ENCODE peak calls at places on chromosomes 7 and 10, in nine cellular contexts. One of them, this sample, is unnamed.

GRCh38 chr10:88411772-88412349 is 171.3 kb downstream of the RNLS start:
- DNase-seq in progenitor cell of endocrine pancreas: no peak
- DNase-seq in dorsolateral prefrontal cortex: no peak
- DNase-seq in activated T-cell treated with anti-CD3 and anti-CD28 coated beads for 1 hour: no peak
- DNase-seq in A549: no peak
- DNase-seq in amniotic stem cell: no peak
- DNase-seq in spleen: no peak
- DNase-seq in neural crest cell: no peak
- DNase-seq in HFFc6: no peak
- DNase-seq in this sample: no peak

GRCh38 chr10:116183733-116184447 is 89.1 kb downstream of the GFRA1 start:
- DNase-seq in progenitor cell of endocrine pancreas: peak; percentile 19
- DNase-seq in dorsolateral prefrontal cortex: no peak
- DNase-seq in activated T-cell treated with anti-CD3 and anti-CD28 coated beads for 1 hour: no peak
- DNase-seq in A549: no peak
- DNase-seq in amniotic stem cell: no peak
- DNase-seq in spleen: no peak
- DNase-seq in neural crest cell: no peak
- DNase-seq in HFFc6: peak; percentile 63
- DNase-seq in this sample: peak; percentile 51

GRCh38 chr7:150403376-150404171 is 24.4 kb downstream of the ZNF775 start:
- DNase-seq in progenitor cell of endocrine pancreas: no peak
- DNase-seq in dorsolateral prefrontal cortex: peak; percentile 27
- DNase-seq in activated T-cell treated with anti-CD3 and anti-CD28 coated beads for 1 hour: no peak
- DNase-seq in A549: no peak
- DNase-seq in amniotic stem cell: no peak
- DNase-seq in spleen: peak; percentile 76
- DNase-seq in neural crest cell: no peak
- DNase-seq in HFFc6: no peak
- DNase-seq in this sample: no peak

GRCh38 chr7:15685358-15686181 is 913 bp downstream of the MEOX2 start:
- DNase-seq in progenitor cell of endocrine pancreas: peak; percentile 24
- DNase-seq in dorsolateral prefrontal cortex: peak; percentile 40
- DNase-seq in activated T-cell treated with anti-CD3 and anti-CD28 coated beads for 1 hour: no peak
- DNase-seq in A549: no peak
- DNase-seq in amniotic stem cell: no peak
- DNase-seq in spleen: no peak
- DNase-seq in neural crest cell: peak; percentile 13
- DNase-seq in HFFc6: peak; percentile 26
- DNase-seq in this sample: no peak

GRCh38 chr10:46544989-46545791 is 11.3 kb downstream of the GPRIN2 start:
- DNase-seq in progenitor cell of endocrine pancreas: peak; percentile 8
- DNase-seq in dorsolateral prefrontal cortex: peak; percentile 42
- DNase-seq in activated T-cell treated with anti-CD3 and anti-CD28 coated beads for 1 hour: no peak
- DNase-seq in A549: peak; percentile 86
- DNase-seq in amniotic stem cell: no peak
- DNase-seq in spleen: peak; percentile 65
- DNase-seq in neural crest cell: no peak
- DNase-seq in HFFc6: peak; percentile 56
- DNase-seq in this sample: peak; percentile 82

GRCh38 chr7:88885131-88885530 is 89.6 kb upstream of the TEX47 start:
- DNase-seq in progenitor cell of endocrine pancreas: no peak
- DNase-seq in dorsolateral prefrontal cortex: no peak
- DNase-seq in activated T-cell treated with anti-CD3 and anti-CD28 coated beads for 1 hour: no peak
- DNase-seq in A549: no peak
- DNase-seq in amniotic stem cell: no peak
- DNase-seq in spleen: no peak
- DNase-seq in neural crest cell: no peak
- DNase-seq in HFFc6: no peak
- DNase-seq in this sample: no peak

GRCh38 chr7:74405191-74405898 is 48.4 kb upstream of the GTF2IRD1 start:
- DNase-seq in progenitor cell of endocrine pancreas: no peak
- DNase-seq in dorsolateral prefrontal cortex: no peak
- DNase-seq in activated T-cell treated with anti-CD3 and anti-CD28 coated beads for 1 hour: no peak
- DNase-seq in A549: peak; percentile 49
- DNase-seq in amniotic stem cell: no peak
- DNase-seq in spleen: no peak
- DNase-seq in neural crest cell: peak; percentile 18
- DNase-seq in HFFc6: no peak
- DNase-seq in this sample: no peak

GRCh38 chr7:157411580-157411979 is 74.8 kb downstream of the DNAJB6 start:
- DNase-seq in progenitor cell of endocrine pancreas: no peak
- DNase-seq in dorsolateral prefrontal cortex: no peak
- DNase-seq in activated T-cell treated with anti-CD3 and anti-CD28 coated beads for 1 hour: peak; percentile 20
- DNase-seq in A549: no peak
- DNase-seq in amniotic stem cell: no peak
- DNase-seq in spleen: peak; percentile 63
- DNase-seq in neural crest cell: no peak
- DNase-seq in HFFc6: no peak
- DNase-seq in this sample: peak; percentile 26

GRCh38 chr7:140625908-140626868 is 14.4 kb downstream of the DENND2A start:
- DNase-seq in progenitor cell of endocrine pancreas: no peak
- DNase-seq in dorsolateral prefrontal cortex: no peak
- DNase-seq in activated T-cell treated with anti-CD3 and anti-CD28 coated beads for 1 hour: no peak
- DNase-seq in A549: peak; percentile 83
- DNase-seq in amniotic stem cell: peak; percentile 78
- DNase-seq in spleen: no peak
- DNase-seq in neural crest cell: no peak
- DNase-seq in HFFc6: peak; percentile 82
- DNase-seq in this sample: peak; percentile 90

GRCh38 chr10:75612904-75613684 is 181.7 kb downstream of the LRMDA start:
- DNase-seq in progenitor cell of endocrine pancreas: no peak
- DNase-seq in dorsolateral prefrontal cortex: no peak
- DNase-seq in activated T-cell treated with anti-CD3 and anti-CD28 coated beads for 1 hour: no peak
- DNase-seq in A549: no peak
- DNase-seq in amniotic stem cell: no peak
- DNase-seq in spleen: no peak
- DNase-seq in neural crest cell: no peak
- DNase-seq in HFFc6: no peak
- DNase-seq in this sample: no peak

GRCh38 chr10:31294556-31294955 is 24.5 kb upstream of the ZEB1 start:
- DNase-seq in progenitor cell of endocrine pancreas: no peak
- DNase-seq in dorsolateral prefrontal cortex: no peak
- DNase-seq in activated T-cell treated with anti-CD3 and anti-CD28 coated beads for 1 hour: no peak
- DNase-seq in A549: no peak
- DNase-seq in amniotic stem cell: no peak
- DNase-seq in spleen: no peak
- DNase-seq in neural crest cell: no peak
- DNase-seq in HFFc6: no peak
- DNase-seq in this sample: no peak

GRCh38 chr10:5252177-5253037 is 55.8 kb downstream of the AKR1C4 start:
- DNase-seq in progenitor cell of endocrine pancreas: no peak
- DNase-seq in dorsolateral prefrontal cortex: no peak
- DNase-seq in activated T-cell treated with anti-CD3 and anti-CD28 coated beads for 1 hour: no peak
- DNase-seq in A549: peak; percentile 75
- DNase-seq in amniotic stem cell: no peak
- DNase-seq in spleen: peak; percentile 50
- DNase-seq in neural crest cell: no peak
- DNase-seq in HFFc6: no peak
- DNase-seq in this sample: no peak

GRCh38 chr7:66847879-66848810 is 72.9 kb upstream of the TMEM248 start:
- DNase-seq in progenitor cell of endocrine pancreas: no peak
- DNase-seq in dorsolateral prefrontal cortex: no peak
- DNase-seq in activated T-cell treated with anti-CD3 and anti-CD28 coated beads for 1 hour: no peak
- DNase-seq in A549: peak; percentile 59
- DNase-seq in amniotic stem cell: no peak
- DNase-seq in spleen: no peak
- DNase-seq in neural crest cell: no peak
- DNase-seq in HFFc6: peak; percentile 49
- DNase-seq in this sample: no peak

GRCh38 chr10:132447446-132448247 is 50.6 kb downstream of the PWWP2B start:
- DNase-seq in progenitor cell of endocrine pancreas: no peak
- DNase-seq in dorsolateral prefrontal cortex: no peak
- DNase-seq in activated T-cell treated with anti-CD3 and anti-CD28 coated beads for 1 hour: peak; percentile 57
- DNase-seq in A549: peak; percentile 50
- DNase-seq in amniotic stem cell: peak; percentile 16
- DNase-seq in spleen: peak; percentile 92
- DNase-seq in neural crest cell: no peak
- DNase-seq in HFFc6: peak; percentile 57
- DNase-seq in this sample: no peak

GRCh38 chr10:130973127-130973839 is 338.2 kb downstream of the TCERG1L start:
- DNase-seq in progenitor cell of endocrine pancreas: no peak
- DNase-seq in dorsolateral prefrontal cortex: no peak
- DNase-seq in activated T-cell treated with anti-CD3 and anti-CD28 coated beads for 1 hour: no peak
- DNase-seq in A549: no peak
- DNase-seq in amniotic stem cell: no peak
- DNase-seq in spleen: no peak
- DNase-seq in neural crest cell: no peak
- DNase-seq in HFFc6: no peak
- DNase-seq in this sample: no peak